ENCODE peak calls at places on chromosomes 7 and 10, in six cellular contexts. One of them, this sample, is unnamed.

GRCh38 chr10:34299105-34299611 is 515.9 kb downstream of the PARD3 start:
- DNase-seq in effector memory CD8-positive, alpha-beta T cell: no peak
- DNase-seq in left lung: no peak
- DNase-seq in NCI-H1417: no peak
- DNase-seq in dorsolateral prefrontal cortex: no peak
- DNase-seq in OCI-LY7: no peak
- DNase-seq in this sample: peak

GRCh38 chr10:122974034-122974433 is 6.2 kb upstream of the PSTK start:
- DNase-seq in effector memory CD8-positive, alpha-beta T cell: no peak
- DNase-seq in left lung: no peak
- DNase-seq in NCI-H1417: no peak
- DNase-seq in dorsolateral prefrontal cortex: no peak
- DNase-seq in OCI-LY7: no peak
- DNase-seq in this sample: no peak

GRCh38 chr7:32536585-32536984 is 41.3 kb downstream of the AVL9 start:
- DNase-seq in effector memory CD8-positive, alpha-beta T cell: no peak
- DNase-seq in left lung: no peak
- DNase-seq in NCI-H1417: no peak
- DNase-seq in dorsolateral prefrontal cortex: no peak
- DNase-seq in OCI-LY7: no peak
- DNase-seq in this sample: no peak

GRCh38 chr10:68224810-68225209 is 7.1 kb downstream of the ATOH7 start:
- DNase-seq in effector memory CD8-positive, alpha-beta T cell: no peak
- DNase-seq in left lung: no peak
- DNase-seq in NCI-H1417: no peak
- DNase-seq in dorsolateral prefrontal cortex: no peak
- DNase-seq in OCI-LY7: no peak
- DNase-seq in this sample: no peak

GRCh38 chr10:98077223-98077622 is 46.8 kb upstream of the CRTAC1 start:
- DNase-seq in effector memory CD8-positive, alpha-beta T cell: no peak
- DNase-seq in left lung: no peak
- DNase-seq in NCI-H1417: no peak
- DNase-seq in dorsolateral prefrontal cortex: no peak
- DNase-seq in OCI-LY7: no peak
- DNase-seq in this sample: no peak

GRCh38 chr10:130244031-130244927 is 108.1 kb downstream of the GLRX3 start:
- DNase-seq in effector memory CD8-positive, alpha-beta T cell: no peak
- DNase-seq in left lung: no peak
- DNase-seq in NCI-H1417: no peak
- DNase-seq in dorsolateral prefrontal cortex: peak
- DNase-seq in OCI-LY7: no peak
- DNase-seq in this sample: no peak

GRCh38 chr10:3048114-3049019 is 19.0 kb upstream of the PFKP start:
- DNase-seq in effector memory CD8-positive, alpha-beta T cell: no peak
- DNase-seq in left lung: no peak
- DNase-seq in NCI-H1417: no peak
- DNase-seq in dorsolateral prefrontal cortex: no peak
- DNase-seq in OCI-LY7: no peak
- DNase-seq in this sample: peak

GRCh38 chr10:119542357-119542989 is at the start of gene RGS10:
- DNase-seq in effector memory CD8-positive, alpha-beta T cell: peak
- DNase-seq in left lung: peak
- DNase-seq in NCI-H1417: peak
- DNase-seq in dorsolateral prefrontal cortex: peak
- DNase-seq in OCI-LY7: peak
- DNase-seq in this sample: peak

GRCh38 chr7:132298782-132299181 is 277.5 kb downstream of the PLXNA4 start:
- DNase-seq in effector memory CD8-positive, alpha-beta T cell: no peak
- DNase-seq in left lung: no peak
- DNase-seq in NCI-H1417: no peak
- DNase-seq in dorsolateral prefrontal cortex: no peak
- DNase-seq in OCI-LY7: no peak
- DNase-seq in this sample: no peak

GRCh38 chr10:46255696-46256355 is 31.0 kb upstream of the ANTXRL start:
- DNase-seq in effector memory CD8-positive, alpha-beta T cell: peak
- DNase-seq in left lung: peak
- DNase-seq in NCI-H1417: peak
- DNase-seq in dorsolateral prefrontal cortex: peak
- DNase-seq in OCI-LY7: peak
- DNase-seq in this sample: peak

GRCh38 chr7:108310351-108310750 is 145.9 kb downstream of the NRCAM start:
- DNase-seq in effector memory CD8-positive, alpha-beta T cell: no peak
- DNase-seq in left lung: no peak
- DNase-seq in NCI-H1417: no peak
- DNase-seq in dorsolateral prefrontal cortex: no peak
- DNase-seq in OCI-LY7: no peak
- DNase-seq in this sample: no peak

GRCh38 chr10:10499839-10500238 is 517.8 kb upstream of the CELF2 start:
- DNase-seq in effector memory CD8-positive, alpha-beta T cell: no peak
- DNase-seq in left lung: no peak
- DNase-seq in NCI-H1417: no peak
- DNase-seq in dorsolateral prefrontal cortex: no peak
- DNase-seq in OCI-LY7: no peak
- DNase-seq in this sample: no peak

GRCh38 chr10:77386833-77387232 is 250.8 kb downstream of the KCNMA1 start:
- DNase-seq in effector memory CD8-positive, alpha-beta T cell: no peak
- DNase-seq in left lung: no peak
- DNase-seq in NCI-H1417: no peak
- DNase-seq in dorsolateral prefrontal cortex: peak
- DNase-seq in OCI-LY7: no peak
- DNase-seq in this sample: no peak

GRCh38 chr7:51071427-51071826 is 245.2 kb downstream of the COBL start:
- DNase-seq in effector memory CD8-positive, alpha-beta T cell: no peak
- DNase-seq in left lung: no peak
- DNase-seq in NCI-H1417: no peak
- DNase-seq in dorsolateral prefrontal cortex: no peak
- DNase-seq in OCI-LY7: no peak
- DNase-seq in this sample: no peak

GRCh38 chr7:35596061-35596460 is 98.9 kb downstream of the HERPUD2 start:
- DNase-seq in effector memory CD8-positive, alpha-beta T cell: no peak
- DNase-seq in left lung: no peak
- DNase-seq in NCI-H1417: no peak
- DNase-seq in dorsolateral prefrontal cortex: no peak
- DNase-seq in OCI-LY7: no peak
- DNase-seq in this sample: no peak

GRCh38 chr10:47044741-47045140 is 133.5 kb downstream of the PTPN20 start:
- DNase-seq in effector memory CD8-positive, alpha-beta T cell: no peak
- DNase-seq in left lung: peak
- DNase-seq in NCI-H1417: no peak
- DNase-seq in dorsolateral prefrontal cortex: peak
- DNase-seq in OCI-LY7: no peak
- DNase-seq in this sample: no peak

GRCh38 chr7:35722054-35722849 is 27.3 kb upstream of the HERPUD2 start:
- DNase-seq in effector memory CD8-positive, alpha-beta T cell: no peak
- DNase-seq in left lung: no peak
- DNase-seq in NCI-H1417: no peak
- DNase-seq in dorsolateral prefrontal cortex: no peak
- DNase-seq in OCI-LY7: peak
- DNase-seq in this sample: no peak

GRCh38 chr10:119775529-119775928 is 49.7 kb downstream of the INPP5F start:
- DNase-seq in effector memory CD8-positive, alpha-beta T cell: no peak
- DNase-seq in left lung: no peak
- DNase-seq in NCI-H1417: no peak
- DNase-seq in dorsolateral prefrontal cortex: no peak
- DNase-seq in OCI-LY7: no peak
- DNase-seq in this sample: no peak

GRCh38 chr7:76262683-76263402 is 39.6 kb upstream of the HSPB1 start:
- DNase-seq in effector memory CD8-positive, alpha-beta T cell: peak
- DNase-seq in left lung: peak
- DNase-seq in NCI-H1417: peak
- DNase-seq in dorsolateral prefrontal cortex: peak
- DNase-seq in OCI-LY7: peak
- DNase-seq in this sample: peak

GRCh38 chr10:47033541-47034270 is 122.5 kb downstream of the PTPN20 start:
- DNase-seq in effector memory CD8-positive, alpha-beta T cell: no peak
- DNase-seq in left lung: peak
- DNase-seq in NCI-H1417: no peak
- DNase-seq in dorsolateral prefrontal cortex: peak
- DNase-seq in OCI-LY7: no peak
- DNase-seq in this sample: no peak

GRCh38 chr10:95356190-95356955 is 65.6 kb upstream of the PDLIM1 start:
- DNase-seq in effector memory CD8-positive, alpha-beta T cell: no peak
- DNase-seq in left lung: no peak
- DNase-seq in NCI-H1417: no peak
- DNase-seq in dorsolateral prefrontal cortex: no peak
- DNase-seq in OCI-LY7: no peak
- DNase-seq in this sample: no peak

GRCh38 chr7:1252543-1253090 is 19.9 kb downstream of the UNCX start:
- DNase-seq in effector memory CD8-positive, alpha-beta T cell: no peak
- DNase-seq in left lung: no peak
- DNase-seq in NCI-H1417: no peak
- DNase-seq in dorsolateral prefrontal cortex: no peak
- DNase-seq in OCI-LY7: no peak
- DNase-seq in this sample: no peak

GRCh38 chr7:39958038-39958437 is 8.0 kb downstream of the CDK13 start:
- DNase-seq in effector memory CD8-positive, alpha-beta T cell: no peak
- DNase-seq in left lung: no peak
- DNase-seq in NCI-H1417: no peak
- DNase-seq in dorsolateral prefrontal cortex: no peak
- DNase-seq in OCI-LY7: peak
- DNase-seq in this sample: no peak

GRCh38 chr10:79356104-79356503 is 8.8 kb downstream of the PPIF start:
- DNase-seq in effector memory CD8-positive, alpha-beta T cell: no peak
- DNase-seq in left lung: no peak
- DNase-seq in NCI-H1417: no peak
- DNase-seq in dorsolateral prefrontal cortex: no peak
- DNase-seq in OCI-LY7: no peak
- DNase-seq in this sample: no peak